ENCODE peak calls at places on chromosomes 12 and 14, in six cellular contexts. Q is CD4-positive, alpha-beta memory T cell; S is GM12878; T is tibial artery; V is A549; W is PC-3. E is an unnamed sample.

GRCh38 chr12:96192926-96193573 is 1.1 kb upstream of the ELK3 start:
- DNase-seq in Q (no peak), S (no peak), T (no peak), V (no peak), W (no peak), E (no peak)

GRCh38 chr14:21860172-21860571 is 186.6 kb upstream of the OR4E1 start:
- DNase-seq in Q (peak; percentile 50), S (no peak), T (no peak), V (peak; percentile 28), W (peak; percentile 40), E (no peak)

GRCh38 chr12:47990351-47991105 is 13.7 kb downstream of the COL2A1 start:
- DNase-seq in Q (peak; percentile 76), S (peak; percentile 58), T (peak; percentile 34), V (no peak), W (no peak), E (no peak)

GRCh38 chr14:75295061-75295461 is 16.4 kb downstream of the FOS start:
- DNase-seq in Q (no peak), S (no peak), T (peak; percentile 86), V (peak; percentile 87), W (peak; percentile 68), E (peak; percentile 87)

GRCh38 chr14:39232554-39233415 is 930 bp upstream of the MIA2 start:
- DNase-seq in Q (no peak), S (no peak), T (no peak), V (peak; percentile 18), W (no peak), E (no peak)

GRCh38 chr14:49240383-49240782 is 345.8 kb downstream of the RPS29 start:
- DNase-seq in Q (no peak), S (no peak), T (no peak), V (no peak), W (peak; percentile 68), E (no peak)

GRCh38 chr14:51095854-51096823 is 1.2 kb upstream of the TRIM9 start:
- DNase-seq in Q (no peak), S (no peak), T (no peak), V (peak; percentile 19), W (no peak), E (peak; percentile 33)

GRCh38 chr12:12689672-12690287 is 6.2 kb downstream of the GPR19 start:
- DNase-seq in Q (no peak), S (no peak), T (no peak), V (no peak), W (no peak), E (no peak)

GRCh38 chr14:105709281-105710118 is 183.1 kb downstream of the TMEM121 start:
- DNase-seq in Q (no peak), S (no peak), T (no peak), V (no peak), W (no peak), E (no peak)

GRCh38 chr14:103702095-103702494 is 13.2 kb downstream of the XRCC3 start:
- DNase-seq in Q (no peak), S (no peak), T (no peak), V (no peak), W (no peak), E (no peak)

GRCh38 chr12:59322473-59322872 is 273.4 kb upstream of the SLC16A7 start:
- DNase-seq in Q (no peak), S (no peak), T (no peak), V (no peak), W (no peak), E (no peak)

GRCh38 chr12:56257491-56258067 is 605 bp downstream of the ANKRD52 start:
- DNase-seq in Q (no peak), S (no peak), T (no peak), V (peak; percentile 44), W (peak; percentile 53), E (peak; percentile 63)

GRCh38 chr12:114192549-114192948 is 213.4 kb downstream of the TBX5 start:
- DNase-seq in Q (no peak), S (no peak), T (no peak), V (no peak), W (no peak), E (no peak)

GRCh38 chr12:80239867-80240266 is 140.5 kb downstream of the OTOGL start:
- DNase-seq in Q (no peak), S (no peak), T (no peak), V (no peak), W (no peak), E (no peak)

GRCh38 chr12:48817957-48818830 is at the start of gene CACNB3:
- DNase-seq in Q (peak; percentile 78), S (no peak), T (peak; percentile 82), V (peak; percentile 55), W (peak; percentile 51), E (peak; percentile 84)

GRCh38 chr12:93964936-93965335 is 183.4 kb upstream of the PLXNC1 start:
- DNase-seq in Q (no peak), S (no peak), T (no peak), V (no peak), W (no peak), E (no peak)

GRCh38 chr12:121964813-121965643 is 46.6 kb downstream of the CFAP251 start:
- DNase-seq in Q (no peak), S (no peak), T (no peak), V (no peak), W (peak; percentile 99), E (no peak)

GRCh38 chr12:34399631-34400422 is 377.5 kb downstream of the ALG10 start:
- DNase-seq in Q (no peak), S (no peak), T (peak; percentile 34), V (no peak), W (no peak), E (peak; percentile 9)

GRCh38 chr12:131753041-131753440 is 42.2 kb downstream of the SFSWAP start:
- DNase-seq in Q (no peak), S (no peak), T (peak; percentile 61), V (no peak), W (no peak), E (no peak)

GRCh38 chr12:1949771-1950470 is 31.5 kb upstream of the CACNA2D4 start:
- DNase-seq in Q (no peak), S (no peak), T (no peak), V (no peak), W (no peak), E (no peak)

GRCh38 chr12:34294137-34294536 is 271.8 kb downstream of the ALG10 start:
- DNase-seq in Q (no peak), S (no peak), T (no peak), V (no peak), W (no peak), E (no peak)

GRCh38 chr12:70831538-70831937 is 89.0 kb downstream of the PTPRR start:
- DNase-seq in Q (no peak), S (no peak), T (no peak), V (no peak), W (peak; percentile 86), E (no peak)

GRCh38 chr12:130835011-130835410 is 4.0 kb downstream of the STX2 start:
- DNase-seq in Q (no peak), S (no peak), T (no peak), V (no peak), W (no peak), E (no peak)

GRCh38 chr12:40672650-40673319 is 19.5 kb upstream of the CNTN1 start:
- DNase-seq in Q (no peak), S (no peak), T (no peak), V (no peak), W (no peak), E (no peak)

GRCh38 chr14:100901391-100902183 is 1.9 kb downstream of the RTL1 start:
- DNase-seq in Q (no peak), S (no peak), T (peak; percentile 56), V (no peak), W (no peak), E (peak; percentile 12)

DNA sequence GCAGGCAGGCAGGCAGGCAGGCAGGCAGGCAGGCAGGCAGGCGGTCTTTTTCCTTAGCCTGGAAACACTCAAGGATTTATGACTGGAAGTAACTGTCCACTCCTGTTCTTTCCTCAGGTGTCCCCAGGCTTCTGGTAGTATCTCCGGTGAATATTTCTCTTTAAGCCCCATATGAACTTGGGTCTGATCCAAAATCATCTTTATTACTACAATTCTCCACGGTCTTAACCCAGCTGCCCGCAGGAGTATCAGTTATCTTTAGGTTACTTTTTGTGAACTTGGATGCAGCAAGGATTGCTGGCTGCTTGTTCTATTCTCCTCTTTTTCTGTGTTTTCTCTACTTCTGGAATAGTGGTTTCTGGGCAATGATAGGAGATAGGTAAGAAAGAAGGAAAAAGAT is 3.3 kb downstream of the CSRNP2 start:
- DNase-seq in Q (no peak), S (no peak), T (no peak), V (no peak), W (no peak), E (no peak)
- H3K4me3 ChIP-seq in Q (no peak overlapping the region), S (no peak overlapping the region), T (no peak overlapping the region), V (no peak overlapping the region), W (no peak overlapping the region), E (no peak overlapping the region)

DNA sequence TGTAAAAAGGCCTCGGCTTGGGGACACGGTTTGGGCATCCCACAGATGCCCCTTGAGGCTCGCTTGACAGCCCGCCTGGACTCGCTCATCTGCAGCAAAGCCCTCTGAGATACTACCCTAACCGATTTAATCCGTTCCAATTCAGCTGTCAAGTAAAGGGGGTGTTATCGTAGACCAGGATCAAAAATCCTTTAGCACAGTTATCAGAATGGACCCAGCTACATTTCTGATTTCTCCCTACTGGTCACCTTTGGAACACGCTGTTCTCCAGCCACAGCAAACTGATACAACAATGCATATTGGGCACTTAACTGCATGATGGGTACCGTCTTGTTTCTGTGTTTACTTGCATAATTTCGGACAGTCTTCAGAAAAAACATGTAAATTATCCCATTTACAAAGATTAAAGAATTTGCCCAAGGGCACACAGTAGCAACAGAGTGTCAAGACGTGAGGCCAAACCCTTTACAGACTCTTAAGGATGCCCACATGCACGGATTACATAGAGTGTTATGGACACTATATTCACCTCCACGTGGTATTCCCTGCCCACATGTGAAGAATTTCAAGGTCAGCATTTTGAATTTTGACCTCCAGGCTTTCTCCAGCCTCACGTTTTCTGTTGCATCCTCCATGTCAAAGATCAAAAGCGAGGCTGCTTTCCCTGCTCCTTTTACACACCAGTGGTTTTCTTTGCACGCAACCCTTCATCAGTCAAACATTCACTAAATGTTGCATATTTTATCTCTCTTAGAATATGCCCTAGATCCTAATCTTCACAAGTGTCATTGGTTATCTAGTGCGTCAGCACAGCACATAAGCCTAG is 3.2 kb upstream of the DUSP6 start:
- DNase-seq in Q (no peak), S (no peak), T (no peak), V (no peak), W (no peak), E (no peak)
- H3K4me3 ChIP-seq in Q (no peak overlapping the region), S (no peak overlapping the region), T (peak overlapping the region; percentile 90), V (peak overlapping the region; percentile 70), W (peak overlapping the region; percentile 77), E (peak overlapping the region; percentile 70)

DNA sequence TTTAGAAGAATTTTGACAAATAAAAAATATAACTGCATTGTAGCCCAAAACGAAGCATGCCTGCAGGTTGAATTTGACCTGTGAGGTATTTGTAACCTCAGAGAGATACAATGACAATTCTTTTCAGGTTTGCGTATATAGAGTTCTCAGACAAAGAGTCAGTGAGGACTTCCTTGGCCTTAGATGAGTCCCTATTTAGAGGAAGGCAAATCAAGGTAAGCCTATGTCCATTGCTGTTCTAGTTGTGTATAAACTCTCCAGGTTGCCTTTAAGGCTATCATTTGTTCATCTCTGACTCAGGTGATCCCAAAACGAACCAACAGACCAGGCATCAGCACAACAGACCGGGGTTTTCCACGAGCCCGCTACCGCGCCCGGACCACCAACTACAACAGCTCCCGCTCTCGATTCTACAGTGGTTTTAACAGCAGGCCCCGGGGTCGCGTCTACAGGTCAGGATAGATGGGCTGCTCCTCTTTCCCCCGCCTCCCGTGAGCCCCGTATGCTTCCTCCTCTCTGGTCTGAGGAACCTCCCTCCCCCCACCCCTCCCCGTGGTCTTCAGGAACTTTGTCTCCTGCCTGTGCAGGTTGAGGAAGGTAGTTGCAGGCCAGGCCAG is 2.7 kb downstream of the PABPN1 start:
- DNase-seq in Q (no peak), S (no peak), T (no peak), V (no peak), W (no peak), E (no peak)
- H3K4me3 ChIP-seq in Q (no peak overlapping the region), S (no peak overlapping the region), T (no peak overlapping the region), V (no peak overlapping the region), W (no peak overlapping the region), E (no peak overlapping the region)

GRCh38 chr12:31370645-31371620 is 45.0 kb upstream of the SINHCAF start:
- DNase-seq in Q (no peak), S (no peak), T (peak; percentile 13), V (no peak), W (no peak), E (peak; percentile 82)
- H3K4me3 ChIP-seq in Q (no peak overlapping the region), S (no peak overlapping the region), T (peak overlapping the region; percentile 43), V (no peak overlapping the region), W (no peak overlapping the region), E (no peak overlapping the region)